ENCODE peak calls at places on chromosomes 7 and 10, in six cellular contexts. N is epithelial cell of proximal tubule; L is NCI-H1417; H is naive thymus-derived CD4-positive, alpha-beta T cell; K is H54; Z is endothelial cell. Y is an unnamed sample.

GRCh38 chr7:106022193-106022821 is 59.2 kb downstream of the CDHR3 start:
- DNase-seq in K (no peak), L (no peak), H (peak; percentile 95), Z (no peak), N (no peak), Y (no peak)

GRCh38 chr10:26725837-26726727 is 28.6 kb downstream of the PDSS1 start:
- DNase-seq in K (peak; percentile 27), H (peak; percentile 51), Z (peak; percentile 42), N (no peak), L (peak; percentile 7), Y (peak; percentile 53)

GRCh38 chr10:89341136-89341535 is 13.3 kb downstream of the IFIT3 start:
- DNase-seq in H (no peak), K (no peak), L (no peak), N (no peak), Z (no peak), Y (no peak)

GRCh38 chr7:66307591-66308215 is 102.6 kb downstream of the TPST1 start:
- DNase-seq in H (no peak), N (no peak), L (no peak), Z (no peak), K (no peak), Y (no peak)

GRCh38 chr7:3240826-3241430 is 60.1 kb upstream of the SDK1 start:
- DNase-seq in N (no peak), Z (no peak), K (no peak), L (no peak), H (no peak), Y (no peak)

GRCh38 chr7:96297873-96298272 is 24.0 kb downstream of the SLC25A13 start:
- DNase-seq in K (no peak), H (no peak), L (no peak), N (no peak), Z (no peak), Y (no peak)

GRCh38 chr10:97584060-97584797 is at the start of gene HOGA1:
- DNase-seq in N (peak; percentile 87), H (no peak), Z (peak; percentile 24), L (no peak), K (peak; percentile 97), Y (no peak)

GRCh38 chr7:149759111-149759510 is 14.3 kb downstream of the ZNF467 start:
- DNase-seq in K (no peak), L (no peak), Z (no peak), H (no peak), N (no peak), Y (no peak)

GRCh38 chr7:39838326-39838725 is 111.7 kb upstream of the CDK13 start:
- DNase-seq in K (no peak), Z (no peak), H (no peak), N (peak; percentile 18), L (peak; percentile 59), Y (no peak)

GRCh38 chr7:100563809-100564400 is 9.8 kb downstream of the SAP25 start:
- DNase-seq in K (peak; percentile 87), Z (peak; percentile 84), N (no peak), H (peak; percentile 81), L (peak; percentile 45), Y (peak; percentile 83)

GRCh38 chr10:21055339-21056135 is 158.4 kb upstream of the NEBL start:
- DNase-seq in H (peak; percentile 38), L (no peak), Z (no peak), K (no peak), N (no peak), Y (no peak)

GRCh38 chr10:110323503-110323902 is 18.8 kb upstream of the SMNDC1 start:
- DNase-seq in N (peak; percentile 68), Z (no peak), H (no peak), K (peak; percentile 85), L (no peak), Y (no peak)

GRCh38 chr7:31079126-31079918 is 27.2 kb downstream of the ADCYAP1R1 start:
- DNase-seq in Z (no peak), L (no peak), K (no peak), N (no peak), H (no peak), Y (no peak)

GRCh38 chr7:151614019-151614418 is 94.3 kb upstream of the RHEB start:
- DNase-seq in K (no peak), H (no peak), Z (no peak), L (no peak), N (no peak), Y (no peak)

GRCh38 chr10:69835875-69836727 is 34.4 kb downstream of the COL13A1 start:
- DNase-seq in N (no peak), H (no peak), L (no peak), Z (no peak), K (no peak), Y (peak; percentile 9)

GRCh38 chr7:102239206-102239820 is 47.4 kb upstream of the SH2B2 start:
- DNase-seq in Z (no peak), N (no peak), K (no peak), L (no peak), H (no peak), Y (no peak)

GRCh38 chr10:64196638-64197315 is 675.6 kb downstream of the REEP3 start:
- DNase-seq in L (no peak), Z (no peak), H (no peak), N (no peak), K (no peak), Y (no peak)

GRCh38 chr7:114180556-114181266 is 233.9 kb upstream of the FOXP2 start:
- DNase-seq in K (no peak), H (no peak), N (no peak), L (no peak), Z (no peak), Y (no peak)

GRCh38 chr10:48605264-48605615 is 367 bp upstream of the ARHGAP22 start:
- DNase-seq in H (no peak), L (peak; percentile 28), K (no peak), N (no peak), Z (no peak), Y (no peak)

GRCh38 chr7:87416682-87417587 is 58.5 kb downstream of the ABCB4 start:
- DNase-seq in L (peak; percentile 58), Z (peak; percentile 70), N (no peak), H (peak; percentile 73), K (no peak), Y (peak; percentile 73)

GRCh38 chr10:117587036-117587435 is 44.5 kb downstream of the EMX2 start:
- DNase-seq in K (no peak), H (no peak), N (no peak), L (no peak), Z (no peak), Y (no peak)

GRCh38 chr7:68063171-68063570 is 1066.5 kb downstream of the TYW1 start:
- DNase-seq in N (no peak), K (no peak), Z (no peak), H (no peak), L (no peak), Y (no peak)

GRCh38 chr10:61128196-61128595 is 184.2 kb upstream of the RHOBTB1 start:
- DNase-seq in K (no peak), L (no peak), H (no peak), N (no peak), Z (no peak), Y (no peak)

GRCh38 chr7:76187246-76187645 is 14.4 kb upstream of the SRRM3 start:
- DNase-seq in L (no peak), H (no peak), K (no peak), Z (no peak), N (no peak), Y (no peak)

GRCh38 chr10:61655335-61655851 is 7.3 kb upstream of the CABCOCO1 start:
- DNase-seq in H (no peak), K (no peak), Z (no peak), N (no peak), L (no peak), Y (no peak)

GRCh38 chr10:56139405-56139804 is 221.7 kb downstream of the ZWINT start:
- DNase-seq in Z (no peak), N (no peak), K (no peak), L (peak; percentile 10), H (no peak), Y (no peak)

GRCh38 chr7:140587243-140587642 is 53.4 kb downstream of the DENND2A start:
- DNase-seq in N (no peak), L (no peak), K (no peak), H (no peak), Z (no peak), Y (no peak)